ENCODE peak calls at places on chromosome 10, in eight cellular contexts. Z, N, J, R, U, A, P and Q are unnamed samples.
A peak's percentile ranks its signal among the peaks of the same experiment; 100 is the strongest.

GRCh38 chr10:103548581-103549348 is 55.3 kb downstream of the NEURL1 start:
- DNase-seq in Z (no peak), N (no peak), J (no peak), R (peak; percentile 71), U (no peak), A (no peak), P (no peak), Q (no peak)

GRCh38 chr10:93775330-93775729 is 17.6 kb downstream of the LGI1 start:
- DNase-seq in Z (no peak), N (no peak), J (no peak), R (no peak), U (no peak), A (no peak), P (no peak), Q (no peak)

GRCh38 chr10:124698560-124699470 is 45.4 kb downstream of the FAM53B start:
- DNase-seq in Z (no peak), N (no peak), J (no peak), R (no peak), U (no peak), A (no peak), P (no peak), Q (no peak)

GRCh38 chr10:15254808-15255655 is 86.5 kb upstream of the NMT2 start:
- DNase-seq in Z (no peak), N (no peak), J (no peak), R (no peak), U (peak; percentile 59), A (no peak), P (no peak), Q (no peak)

GRCh38 chr10:100571069-100571817 is 35.5 kb downstream of the HIF1AN start:
- DNase-seq in Z (no peak), N (no peak), J (no peak), R (no peak), U (no peak), A (no peak), P (no peak), Q (no peak)

GRCh38 chr10:121077331-121077730 is 226.2 kb downstream of the WDR11 start:
- DNase-seq in Z (no peak), N (no peak), J (no peak), R (no peak), U (no peak), A (no peak), P (peak; percentile 32), Q (no peak)

GRCh38 chr10:119706521-119707278 is 19.1 kb upstream of the INPP5F start:
- DNase-seq in Z (no peak), N (no peak), J (no peak), R (no peak), U (no peak), A (no peak), P (no peak), Q (no peak)

GRCh38 chr10:101134299-101135127 is 3.4 kb downstream of the TLX1 start:
- DNase-seq in Z (no peak), N (no peak), J (no peak), R (no peak), U (no peak), A (no peak), P (no peak), Q (no peak)

GRCh38 chr10:114849674-114850073 is 28.1 kb downstream of the FHIP2A start:
- DNase-seq in Z (no peak), N (no peak), J (no peak), R (no peak), U (no peak), A (no peak), P (no peak), Q (no peak)

GRCh38 chr10:80136134-80136571 is 3.6 kb downstream of the PLAC9 start:
- DNase-seq in Z (peak; percentile 65), N (peak; percentile 59), J (no peak), R (no peak), U (no peak), A (no peak), P (peak; percentile 97), Q (no peak)

GRCh38 chr10:102113261-102113955 is 6.8 kb downstream of the LDB1 start:
- DNase-seq in Z (no peak), N (no peak), J (peak; percentile 66), R (no peak), U (peak; percentile 35), A (no peak), P (no peak), Q (no peak)

GRCh38 chr10:79483948-79484347 is 28.4 kb upstream of the EIF5AL1 start:
- DNase-seq in Z (no peak), N (peak; percentile 80), J (no peak), R (no peak), U (no peak), A (no peak), P (peak; percentile 78), Q (no peak)

GRCh38 chr10:75399461-75400162 is 2.0 kb downstream of the ZNF503 start:
- DNase-seq in Z (no peak), N (peak; percentile 74), J (no peak), R (no peak), U (peak; percentile 65), A (peak; percentile 63), P (peak; percentile 88), Q (peak; percentile 86)

GRCh38 chr10:118638680-118639079 is 43.2 kb upstream of the PRLHR start:
- DNase-seq in Z (no peak), N (no peak), J (no peak), R (no peak), U (no peak), A (no peak), P (no peak), Q (no peak)

GRCh38 chr10:88499569-88500470 is 83.3 kb downstream of the RNLS start:
- DNase-seq in Z (no peak), N (peak; percentile 53), J (no peak), R (no peak), U (no peak), A (no peak), P (no peak), Q (no peak)

GRCh38 chr10:80702143-80702542 is 164.4 kb downstream of the SH2D4B start:
- DNase-seq in Z (no peak), N (no peak), J (no peak), R (no peak), U (no peak), A (no peak), P (no peak), Q (no peak)

GRCh38 chr10:63267414-63268138 is 134.4 kb downstream of the NRBF2 start:
- DNase-seq in Z (peak; percentile 79), N (peak; percentile 71), J (no peak), R (peak; percentile 3), U (no peak), A (no peak), P (no peak), Q (no peak)

GRCh38 chr10:45602082-45602730 is 70.4 kb downstream of the ZFAND4 start:
- DNase-seq in Z (peak; percentile 21), N (peak; percentile 35), J (no peak), R (no peak), U (no peak), A (no peak), P (no peak), Q (no peak)

GRCh38 chr10:52771534-52772455 is 789 bp downstream of the MBL2 start:
- DNase-seq in Z (no peak), N (no peak), J (no peak), R (no peak), U (no peak), A (no peak), P (no peak), Q (no peak)

GRCh38 chr10:91201213-91201996 is 19.1 kb upstream of the PCGF5 start:
- DNase-seq in Z (no peak), N (no peak), J (no peak), R (no peak), U (peak; percentile 72), A (no peak), P (no peak), Q (no peak)

GRCh38 chr10:14844948-14845347 is 6.8 kb downstream of the HSPA14 start:
- DNase-seq in Z (no peak), N (no peak), J (no peak), R (no peak), U (no peak), A (no peak), P (no peak), Q (no peak)

GRCh38 chr10:121611431-121612159 is 13.4 kb upstream of the FGFR2 start:
- DNase-seq in Z (no peak), N (no peak), J (no peak), R (no peak), U (no peak), A (no peak), P (no peak), Q (no peak)

GRCh38 chr10:44042926-44043602 is 341.8 kb downstream of the CXCL12 start:
- DNase-seq in Z (no peak), N (no peak), J (no peak), R (no peak), U (no peak), A (no peak), P (no peak), Q (peak; percentile 36)

GRCh38 chr10:90969947-90970673 is 49.2 kb upstream of the ANKRD1 start:
- DNase-seq in Z (peak; percentile 18), N (peak; percentile 79), J (peak; percentile 20), R (peak; percentile 44), U (no peak), A (no peak), P (no peak), Q (no peak)

GRCh38 chr10:122344741-122345258 is 29.7 kb upstream of the PLEKHA1 start:
- DNase-seq in Z (no peak), N (peak; percentile 39), J (no peak), R (no peak), U (no peak), A (no peak), P (no peak), Q (no peak)

GRCh38 chr10:44405038-44405437 is 20.1 kb upstream of the CXCL12 start:
- DNase-seq in Z (no peak), N (no peak), J (no peak), R (no peak), U (no peak), A (no peak), P (no peak), Q (no peak)

GRCh38 chr10:75137533-75138438 is 26.3 kb downstream of the SAMD8 start:
- DNase-seq in Z (peak; percentile 44), N (peak; percentile 55), J (no peak), R (no peak), U (peak; percentile 62), A (no peak), P (no peak), Q (no peak)

GRCh38 chr10:1360581-1361164 is 304.5 kb downstream of the WDR37 start:
- DNase-seq in Z (no peak), N (no peak), J (no peak), R (no peak), U (no peak), A (peak; percentile 60), P (no peak), Q (no peak)

GRCh38 chr10:119006451-119007210 is 22.9 kb upstream of the NANOS1 start:
- DNase-seq in Z (peak; percentile 97), N (peak; percentile 97), J (peak; percentile 92), R (no peak), U (no peak), A (no peak), P (no peak), Q (no peak)

GRCh38 chr10:28243923-28244322 is 58.9 kb downstream of the MPP7 start:
- DNase-seq in Z (no peak), N (no peak), J (no peak), R (no peak), U (no peak), A (no peak), P (no peak), Q (no peak)

GRCh38 chr10:119503821-119504220 is 38.7 kb downstream of the RGS10 start:
- DNase-seq in Z (no peak), N (no peak), J (no peak), R (no peak), U (no peak), A (no peak), P (no peak), Q (no peak)

GRCh38 chr10:117135026-117135372 is 3.1 kb downstream of the VAX1 start:
- DNase-seq in Z (no peak), N (no peak), J (no peak), R (no peak), U (no peak), A (no peak), P (no peak), Q (no peak)

GRCh38 chr10:84095821-84096497 is 43.4 kb upstream of the GHITM start:
- DNase-seq in Z (no peak), N (no peak), J (no peak), R (no peak), U (no peak), A (no peak), P (peak; percentile 29), Q (no peak)

GRCh38 chr10:81414038-81414437 is 461.0 kb upstream of the NRG3 start:
- DNase-seq in Z (no peak), N (no peak), J (no peak), R (no peak), U (no peak), A (no peak), P (no peak), Q (peak; percentile 31)